ENCODE peak calls at places on chromosomes 1 and 21, in eight cellular contexts. F is prostate gland; O is GM23248; T is mesenchymal stem cell; W is CD4-positive, alpha-beta memory T cell; N is PC-3; V is right lobe of liver; D is MM.1S. Z is an unnamed sample. For H3K36me3, H3K4me1 and H3K27me3, the result is how much of the 10 kb centered on the place peaks cover.

GRCh38 chr1:20187813-20188454 is 1.6 kb upstream of the PLA2G2C start:
- DNase-seq in T (no peak), F (no peak), D (no peak), V (no peak), W (no peak), O (no peak), N (no peak), Z (no peak)

GRCh38 chr1:9191216-9191615 is 43.4 kb upstream of the H6PD start:
- DNase-seq in N (no peak), V (no peak), D (no peak), O (no peak), F (no peak), W (no peak), T (no peak), Z (no peak)

GRCh38 chr1:207821464-207822045 is 69.7 kb downstream of the CD46 start:
- DNase-seq in O (no peak), F (no peak), V (no peak), W (no peak), T (no peak), N (no peak), D (no peak), Z (no peak)

GRCh38 chr1:46613661-46614603 is 2.7 kb downstream of the MOB3C start:
- DNase-seq in D (no peak), V (peak), N (peak), T (peak), O (peak), F (peak), W (no peak), Z (no peak)

GRCh38 chr21:43578677-43579313 is 80.5 kb downstream of the HSF2BP start:
- DNase-seq in D (no peak), O (peak), T (no peak), W (no peak), N (no peak), V (no peak), F (no peak), Z (no peak)

GRCh38 chr1:109112056-109112651 is 1.8 kb upstream of the ELAPOR1 start:
- DNase-seq in O (peak), W (no peak), N (peak), D (peak), T (peak), F (no peak), V (no peak), Z (no peak)

GRCh38 chr21:23952269-23952668 is 1655.0 kb downstream of the MRPL39 start:
- DNase-seq in N (no peak), F (no peak), O (no peak), D (peak), W (no peak), V (no peak), T (no peak), Z (no peak)

GRCh38 chr21:43370888-43371570 is 55.9 kb downstream of the SIK1 start:
- DNase-seq in V (no peak), W (no peak), F (no peak), T (no peak), N (no peak), D (no peak), O (no peak), Z (no peak)

GRCh38 chr1:78072216-78072615 is 26.4 kb downstream of the GIPC2 start:
- DNase-seq in V (no peak), W (no peak), T (no peak), O (peak), D (no peak), N (no peak), F (no peak), Z (no peak)

GRCh38 chr21:32534113-32534512 is 51.2 kb downstream of the TCP10L start:
- DNase-seq in N (no peak), O (no peak), D (peak), V (no peak), W (no peak), T (no peak), F (no peak), Z (no peak)

GRCh38 chr1:181141431-181141910 is 53.0 kb downstream of the IER5 start:
- DNase-seq in O (peak), D (no peak), V (peak), W (no peak), N (peak), T (peak), F (no peak), Z (no peak)

GRCh38 chr21:46544003-46544402 is 60.9 kb downstream of the S100B start:
- DNase-seq in W (no peak), N (no peak), V (no peak), T (no peak), D (no peak), O (no peak), F (no peak), Z (no peak)
- H3K36me3 ChIP-seq in W (half or more), N (under half), V (under half), T (half or more), D (under half), O (under half), F (under half), Z (under half)

DNA sequence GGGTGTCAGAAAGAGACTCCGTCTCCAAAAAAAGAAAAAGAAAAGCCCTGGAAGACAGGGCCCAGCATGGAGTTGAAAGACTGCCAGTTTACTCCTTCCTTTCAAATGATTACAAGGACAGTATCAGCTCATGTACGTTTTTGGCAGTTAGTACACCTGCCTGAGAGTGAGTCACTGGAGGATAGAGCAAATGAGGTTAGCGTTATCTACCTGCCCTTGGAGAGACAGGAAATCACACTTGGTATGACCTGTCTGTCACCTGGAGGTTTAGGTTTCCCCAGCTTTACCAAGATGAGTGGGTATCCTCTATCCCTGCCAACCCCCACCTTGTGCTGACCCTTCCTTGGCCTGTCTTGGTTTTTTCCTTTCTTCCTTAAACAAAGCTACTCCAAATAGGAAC is 96.8 kb upstream of the BMP8A start:
- DNase-seq in W (peak), D (peak), O (no peak), T (no peak), V (no peak), N (peak), F (peak), Z (no peak)
- H3K4me1 ChIP-seq in W (half or more), D (half or more), O (half or more), T (under half), V (under half), N (half or more), F (under half), Z (under half)

DNA sequence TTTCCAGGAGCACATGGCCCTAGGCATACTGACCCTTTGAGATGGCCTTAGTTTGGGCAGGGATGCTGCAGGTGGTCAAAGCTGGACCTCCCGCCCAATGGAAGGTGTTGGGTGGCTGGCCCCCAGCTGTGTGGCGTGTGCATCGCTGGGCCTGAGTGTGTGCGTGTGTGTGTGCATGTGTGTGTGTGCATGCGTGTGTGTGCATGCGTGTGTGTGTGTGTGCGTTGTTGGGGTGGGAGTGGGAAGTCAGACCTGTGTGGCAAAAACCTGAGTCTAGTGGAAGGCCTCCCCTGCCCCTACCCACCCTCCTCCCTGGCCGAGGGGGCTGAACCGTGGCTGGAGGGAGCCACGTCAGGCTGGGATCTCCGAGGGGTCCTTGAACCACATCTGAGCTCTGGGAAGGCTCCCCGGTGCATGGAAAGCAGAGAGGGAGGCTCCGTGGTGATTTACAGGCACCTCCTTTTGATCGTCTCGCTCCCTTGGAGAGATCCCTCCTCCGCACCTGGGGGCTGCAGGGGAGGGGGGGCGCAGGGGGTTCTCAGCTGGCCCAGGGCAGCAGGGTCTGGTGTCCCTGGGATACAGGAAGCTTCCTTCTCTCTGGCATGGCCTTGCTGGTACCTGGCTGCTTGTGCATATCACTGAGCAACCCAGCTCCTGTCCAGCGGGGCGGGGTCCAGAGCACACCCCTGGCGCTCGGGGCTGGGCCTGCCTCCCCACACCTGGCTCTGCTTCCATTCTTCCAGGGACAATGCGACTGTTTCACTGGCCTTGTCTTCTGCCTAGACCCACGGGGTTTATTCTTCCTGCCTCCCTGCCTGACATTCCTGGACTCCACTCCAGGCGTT is 124.7 kb upstream of the WNT4 start:
- DNase-seq in D (no peak), O (no peak), V (no peak), T (no peak), N (no peak), W (no peak), F (no peak), Z (no peak)
- H3K27me3 ChIP-seq in D (half or more), O (under half), V (under half), T (half or more), N (under half), W (under half), F (under half), Z (under half)

GRCh38 chr1:12582649-12583048 is 35.4 kb downstream of the DHRS3 start:
- DNase-seq in V (no peak), F (no peak), T (no peak), N (no peak), D (no peak), W (no peak), O (no peak), Z (no peak)
- H3K36me3 ChIP-seq in V (under half), F (under half), T (under half), N (under half), D (under half), W (under half), O (under half), Z (under half)

Z was measured in CD8-positive, alpha-beta memory T cell.